ENCODE peak calls at places on chromosomes 11 and 22, in eight cellular contexts. S is stomach, F is body of pancreas, N is endothelial cell of umbilical vein, O is breast epithelium, Y is prostate gland, M is heart left ventricle, C is sigmoid colon. T is an unnamed sample. For H3K27me3, the result is how much of the 10 kb centered on the place peaks cover.

GRCh38 chr22:17266261-17266971 is 47.2 kb upstream of the ADA2 start:
- DNase-seq in S (no peak), F (peak), N (no peak), O (no peak), Y (no peak), M (peak), C (no peak), T (no peak)

GRCh38 chr11:65452806-65453490 is 30.4 kb downstream of the NEAT1 start:
- DNase-seq in S (no peak), F (no peak), N (no peak), O (no peak), Y (no peak), M (no peak), C (no peak), T (no peak)

GRCh38 chr22:24592144-24592845 is 578 bp downstream of the LRRC75B start:
- DNase-seq in S (no peak), F (peak), N (peak), O (no peak), Y (no peak), M (no peak), C (no peak), T (no peak)

GRCh38 chr11:18368236-18368635 is 26.1 kb upstream of the LDHA start:
- DNase-seq in S (no peak), F (no peak), N (no peak), O (no peak), Y (no peak), M (no peak), C (no peak), T (no peak)

GRCh38 chr11:2719831-2720603 is 20.2 kb upstream of the KCNQ1OT1 start:
- DNase-seq in S (no peak), F (no peak), N (no peak), O (no peak), Y (no peak), M (no peak), C (no peak), T (no peak)

GRCh38 chr11:132072880-132073213 is 702.4 kb downstream of the NTM start:
- DNase-seq in S (no peak), F (no peak), N (no peak), O (no peak), Y (no peak), M (no peak), C (no peak), T (no peak)

GRCh38 chr22:19750666-19751490 is 9.7 kb upstream of the TBX1 start:
- DNase-seq in S (no peak), F (no peak), N (no peak), O (no peak), Y (no peak), M (no peak), C (no peak), T (no peak)

GRCh38 chr11:122649133-122649532 is 6.4 kb upstream of the UBASH3B start:
- DNase-seq in S (no peak), F (no peak), N (no peak), O (no peak), Y (no peak), M (no peak), C (no peak), T (no peak)

DNA sequence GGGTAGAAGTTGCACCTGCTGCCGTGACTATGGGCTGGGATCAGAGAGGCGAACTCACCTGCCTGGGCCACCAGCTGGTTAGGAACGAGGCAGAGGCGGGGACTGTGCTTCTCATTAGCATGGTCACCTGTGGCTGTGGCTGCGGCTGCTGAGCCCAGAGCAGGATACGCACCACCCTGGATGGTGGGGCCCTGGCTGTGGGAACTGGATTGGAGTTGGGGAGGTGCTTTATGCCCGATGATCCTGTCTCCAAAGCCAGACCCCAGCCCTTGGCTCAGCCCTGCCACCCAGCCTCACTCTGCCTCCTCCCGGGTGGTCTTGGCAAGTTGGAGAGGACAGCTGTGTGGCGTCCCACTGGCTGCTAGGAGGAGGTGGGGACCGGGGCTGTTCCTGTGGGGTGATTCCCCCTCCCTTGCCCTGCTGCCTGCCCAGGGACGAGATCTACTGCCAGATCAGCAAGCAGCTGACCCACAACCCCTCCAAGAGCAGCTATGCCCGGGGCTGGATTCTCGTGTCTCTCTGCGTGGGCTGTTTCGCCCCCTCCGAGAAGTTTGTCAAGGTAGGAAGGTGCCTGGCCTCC is 61.0 kb downstream of the MYO7A start:
- DNase-seq in S (no peak), F (no peak), N (no peak), O (no peak), Y (no peak), M (no peak), C (no peak), T (no peak)
- H3K4me3 ChIP-seq in S (no peak), F (no peak), N (no peak), O (no peak), Y (no peak), M (no peak), C (no peak), T (no peak)

GRCh38 chr11:69928124-69928523 is 108.9 kb upstream of the FGF3 start:
- DNase-seq in S (no peak), F (no peak), N (no peak), O (no peak), Y (no peak), M (no peak), C (peak), T (no peak)

GRCh38 chr11:69925366-69926196 is 106.4 kb upstream of the FGF3 start:
- DNase-seq in S (no peak), F (no peak), N (peak), O (no peak), Y (no peak), M (no peak), C (peak), T (no peak)

GRCh38 chr11:69923641-69924307 is 104.6 kb upstream of the FGF3 start:
- DNase-seq in S (no peak), F (no peak), N (no peak), O (no peak), Y (no peak), M (no peak), C (peak), T (no peak)

GRCh38 chr11:69924308-69925161 is 105.3 kb upstream of the FGF3 start:
- DNase-seq in S (no peak), F (no peak), N (no peak), O (no peak), Y (no peak), M (peak), C (peak), T (no peak)

DNA sequence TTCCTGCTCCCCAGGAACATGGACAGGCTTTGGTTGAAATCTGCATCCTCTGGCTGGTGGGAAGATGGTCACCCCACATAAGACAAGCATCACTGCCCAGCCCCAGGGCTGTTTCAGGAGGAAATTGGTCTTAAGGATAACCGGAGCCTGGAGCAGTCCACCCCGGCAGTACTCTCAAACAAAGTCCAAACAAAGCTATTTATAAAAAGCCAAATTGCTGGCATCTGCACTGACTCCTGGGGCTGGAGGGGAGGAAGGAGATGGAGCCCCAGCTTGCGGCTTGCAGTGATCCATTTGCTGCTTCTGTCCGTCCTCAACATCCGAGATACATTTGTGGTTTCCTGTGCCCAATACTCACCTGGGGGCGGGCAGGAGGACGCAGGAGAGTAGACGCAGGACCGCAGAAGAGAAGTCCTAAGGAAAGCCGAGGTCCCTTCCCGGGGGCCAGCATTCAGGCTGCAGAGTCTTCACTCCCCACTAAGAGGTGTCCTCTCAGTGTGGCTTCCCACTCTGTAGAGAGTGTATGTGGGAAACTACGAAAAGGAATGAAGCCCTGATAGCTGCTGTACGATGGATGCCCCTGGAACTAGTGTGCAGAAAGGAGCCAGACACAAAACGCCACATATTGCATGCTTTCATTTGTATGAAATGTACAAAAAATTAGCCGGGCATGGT is 107.3 kb upstream of the FGF3 start:
- DNase-seq in S (no peak), F (no peak), N (no peak), O (no peak), Y (no peak), M (no peak), C (peak), T (no peak)
- H3K27me3 ChIP-seq in S (under half), F (under half), N (under half), O (under half), Y (under half), M (under half), C (under half), T (half or more)

GRCh38 chr11:59174664-59175033 is 2.7 kb downstream of the DTX4 start:
- DNase-seq in S (peak), F (no peak), N (no peak), O (no peak), Y (no peak), M (no peak), C (no peak), T (no peak)

GRCh38 chr11:59173964-59174663 is 2.2 kb downstream of the DTX4 start:
- DNase-seq in S (peak), F (peak), N (no peak), O (peak), Y (peak), M (no peak), C (peak), T (no peak)

GRCh38 chr11:59178401-59178800 is 6.5 kb downstream of the DTX4 start:
- DNase-seq in S (no peak), F (no peak), N (no peak), O (no peak), Y (no peak), M (no peak), C (no peak), T (no peak)

GRCh38 chr11:59175104-59175503 is 3.2 kb downstream of the DTX4 start:
- DNase-seq in S (no peak), F (no peak), N (no peak), O (no peak), Y (no peak), M (no peak), C (no peak), T (no peak)

DNA sequence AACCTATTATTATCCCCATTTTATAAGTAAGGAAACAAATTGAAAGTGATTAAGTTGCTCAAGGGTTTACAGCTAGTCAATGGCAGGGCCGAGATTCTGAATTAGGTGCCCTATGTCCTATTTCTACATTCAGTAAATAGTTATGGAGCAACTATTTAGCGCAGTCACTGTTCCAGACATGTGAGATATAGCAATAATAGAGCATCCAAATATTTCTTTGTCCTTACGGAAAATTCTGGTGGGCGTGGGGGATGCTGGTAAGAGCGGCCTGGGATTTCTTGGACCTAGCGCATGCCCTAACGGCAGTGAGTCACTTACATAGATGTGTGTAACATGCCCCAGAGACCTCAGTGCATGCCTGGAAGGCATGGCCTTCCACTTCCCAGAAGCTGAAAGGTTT is 4.4 kb downstream of the DTX4 start:
- DNase-seq in S (no peak), F (no peak), N (no peak), O (no peak), Y (no peak), M (no peak), C (no peak), T (no peak)
- TF ChIP-seq POLR2A in S (no peak), F (no peak), N (no peak), O (no peak), Y (no peak), M (no peak), C (no peak), T (no peak)

DNA sequence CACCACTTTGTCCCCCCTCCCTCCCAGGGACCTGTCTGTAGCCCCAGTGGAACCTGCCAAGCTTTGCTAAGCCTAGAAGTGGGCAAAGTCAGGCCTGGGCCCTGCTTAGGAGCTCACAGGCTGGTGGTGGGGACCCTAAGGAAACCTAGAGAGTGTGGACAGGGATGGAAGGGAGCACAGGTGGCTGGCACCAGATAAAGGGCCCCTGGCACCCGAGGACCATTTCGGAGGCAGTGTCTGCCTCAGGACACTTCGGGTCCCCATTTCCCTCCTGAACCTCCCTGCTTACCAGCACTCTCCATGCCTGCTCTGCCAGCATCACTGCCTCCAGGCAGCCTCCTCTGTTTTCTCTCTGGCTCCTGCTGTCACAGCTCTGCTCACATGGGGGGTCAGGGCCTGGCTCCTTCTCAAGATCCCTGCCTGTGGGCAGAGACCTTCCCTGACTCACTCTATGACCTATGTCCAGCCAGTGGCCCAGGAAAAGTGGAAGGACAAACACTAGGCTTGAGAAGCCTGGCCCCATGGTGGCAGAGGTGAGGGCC is 13.6 kb upstream of the OMP start:
- DNase-seq in S (no peak), F (peak), N (no peak), O (no peak), Y (no peak), M (peak), C (peak), T (no peak)
- H3K4me3 ChIP-seq in S (no peak), F (no peak), N (no peak), O (no peak), Y (no peak), M (no peak), C (no peak), T (no peak)

DNA sequence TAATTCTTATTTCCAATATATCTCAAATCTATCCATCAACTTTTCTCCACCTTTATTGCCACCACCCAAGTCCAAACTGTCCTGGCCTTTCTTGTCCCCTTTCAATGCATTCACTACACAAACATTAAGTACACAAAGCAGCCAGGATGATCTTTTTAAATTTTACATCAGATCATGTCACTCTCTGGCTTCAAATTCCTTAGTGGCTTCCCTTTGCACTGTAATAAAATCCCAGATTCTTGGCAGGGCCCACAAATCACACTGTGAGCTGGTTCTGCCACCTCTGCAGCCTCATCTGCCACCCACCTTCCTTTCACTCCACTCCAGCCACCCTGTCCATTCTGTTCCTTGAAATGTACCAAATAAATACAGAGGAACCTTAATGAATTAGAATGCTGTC is 150.4 kb downstream of the BBOX1 start:
- DNase-seq in S (no peak), F (no peak), N (no peak), O (no peak), Y (no peak), M (no peak), C (no peak), T (no peak)
- H3K27me3 ChIP-seq in S (under half), F (under half), N (under half), O (under half), Y (under half), M (under half), C (under half), T (under half)

GRCh38 chr22:29030016-29030617 is 31.5 kb downstream of the C22orf31 start:
- DNase-seq in S (peak), F (peak), N (no peak), O (no peak), Y (no peak), M (no peak), C (no peak), T (no peak)

GRCh38 chr22:29032014-29032475 is 29.6 kb downstream of the C22orf31 start:
- DNase-seq in S (no peak), F (peak), N (no peak), O (no peak), Y (no peak), M (no peak), C (no peak), T (no peak)

GRCh38 chr22:29032584-29032983 is 29.0 kb downstream of the C22orf31 start:
- DNase-seq in S (peak), F (peak), N (peak), O (no peak), Y (no peak), M (no peak), C (no peak), T (no peak)

GRCh38 chr22:29030618-29031235 is 30.9 kb downstream of the C22orf31 start:
- DNase-seq in S (peak), F (peak), N (peak), O (peak), Y (peak), M (peak), C (peak), T (no peak)

DNA sequence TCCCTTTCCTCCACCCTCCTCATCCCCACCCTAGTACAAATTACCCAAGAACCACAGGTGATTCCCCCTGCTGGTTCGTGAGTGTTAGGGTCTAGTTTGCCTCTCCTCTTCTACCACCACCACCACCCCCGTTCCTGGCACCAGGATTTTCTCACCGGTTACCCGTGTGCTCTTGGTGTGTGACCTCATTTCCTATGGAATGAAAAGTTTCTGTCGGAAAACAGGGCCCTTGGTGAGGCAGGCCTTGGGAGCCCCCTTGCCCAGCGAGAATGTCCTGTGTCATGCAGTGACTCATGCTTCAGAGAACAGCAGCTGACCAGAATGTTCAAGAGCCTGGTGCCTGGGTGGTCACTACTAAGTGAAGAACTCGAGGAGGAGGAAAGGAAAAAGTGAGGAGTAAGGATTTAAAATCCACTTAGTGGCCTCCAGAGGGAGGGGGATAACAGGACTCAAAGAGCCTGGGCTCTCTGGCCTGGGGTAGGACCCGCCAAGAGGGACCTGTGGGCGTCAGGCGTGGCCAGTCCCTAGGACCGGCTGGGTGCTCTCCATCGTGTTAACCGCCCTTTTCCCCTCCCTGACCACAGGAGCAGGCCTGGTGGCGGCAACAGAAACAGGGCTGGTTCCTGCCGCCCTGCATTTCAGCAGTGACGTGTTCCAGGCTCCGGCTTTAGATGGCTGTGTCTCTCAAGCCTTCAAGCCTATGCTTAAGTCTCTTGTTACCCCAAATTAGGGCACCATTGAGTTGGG is 30.2 kb downstream of the C22orf31 start:
- DNase-seq in S (peak), F (peak), N (peak), O (peak), Y (peak), M (peak), C (peak), T (no peak)
- TF ChIP-seq POLR2A in S (no peak), F (no peak), N (no peak), O (no peak), Y (no peak), M (no peak), C (no peak), T (no peak)

GRCh38 chr11:69234740-69235710 is 58.9 kb upstream of the MYEOV start:
- DNase-seq in S (peak), F (no peak), N (no peak), O (no peak), Y (no peak), M (no peak), C (peak), T (no peak)
- H3K4me3 ChIP-seq in S (no peak), F (no peak), N (no peak), O (no peak), Y (no peak), M (no peak), C (no peak), T (no peak)

T was measured in esophagus squamous epithelium.